ENCODE peak calls at places on chromosome 16, in ten cellular contexts. One of them, this sample, is unnamed. For H3K4me1, the result is how much of the 10 kb centered on the place peaks cover.

GRCh38 chr16:19113577-19114358 is at the start of gene ITPRIPL2:
- DNase-seq in HAP-1: peak
- DNase-seq in cardiac muscle cell: peak
- DNase-seq in H9: peak
- DNase-seq in osteoblast: peak
- DNase-seq in iPS DF 6.9: no peak
- DNase-seq in HCT116: peak
- DNase-seq in lung: peak
- DNase-seq in uterus: peak
- DNase-seq in neural progenitor cell: peak
- DNase-seq in this sample: peak

GRCh38 chr16:8096211-8096610 is 494.1 kb downstream of the TMEM114 start:
- DNase-seq in HAP-1: no peak
- DNase-seq in iPS DF 6.9: no peak
- DNase-seq in neural progenitor cell: no peak
- DNase-seq in H9: no peak
- DNase-seq in uterus: no peak
- DNase-seq in cardiac muscle cell: no peak
- DNase-seq in HCT116: no peak
- DNase-seq in lung: no peak
- DNase-seq in osteoblast: no peak
- DNase-seq in this sample: no peak

GRCh38 chr16:7650446-7650845 is 317.8 kb downstream of the RBFOX1 start:
- DNase-seq in lung: no peak
- DNase-seq in H9: no peak
- DNase-seq in iPS DF 6.9: no peak
- DNase-seq in HCT116: no peak
- DNase-seq in HAP-1: no peak
- DNase-seq in osteoblast: no peak
- DNase-seq in cardiac muscle cell: no peak
- DNase-seq in neural progenitor cell: no peak
- DNase-seq in uterus: no peak
- DNase-seq in this sample: no peak

GRCh38 chr16:47467501-47467900 is 6.4 kb downstream of the PHKB start:
- DNase-seq in HCT116: no peak
- DNase-seq in lung: no peak
- DNase-seq in HAP-1: no peak
- DNase-seq in uterus: no peak
- DNase-seq in H9: no peak
- DNase-seq in osteoblast: no peak
- DNase-seq in cardiac muscle cell: no peak
- DNase-seq in iPS DF 6.9: no peak
- DNase-seq in neural progenitor cell: no peak
- DNase-seq in this sample: no peak

GRCh38 chr16:17173134-17173729 is 297.5 kb downstream of the XYLT1 start:
- DNase-seq in lung: peak
- DNase-seq in iPS DF 6.9: no peak
- DNase-seq in HCT116: no peak
- DNase-seq in HAP-1: no peak
- DNase-seq in osteoblast: no peak
- DNase-seq in uterus: peak
- DNase-seq in neural progenitor cell: no peak
- DNase-seq in cardiac muscle cell: no peak
- DNase-seq in H9: no peak
- DNase-seq in this sample: no peak

GRCh38 chr16:318628-319027 is 33.9 kb downstream of the AXIN1 start:
- DNase-seq in cardiac muscle cell: peak
- DNase-seq in osteoblast: peak
- DNase-seq in neural progenitor cell: peak
- DNase-seq in uterus: no peak
- DNase-seq in HAP-1: no peak
- DNase-seq in iPS DF 6.9: peak
- DNase-seq in HCT116: no peak
- DNase-seq in H9: peak
- DNase-seq in lung: no peak
- DNase-seq in this sample: no peak

GRCh38 chr16:71969353-71969752 is 30.8 kb downstream of the PKD1L3 start:
- DNase-seq in HCT116: no peak
- DNase-seq in cardiac muscle cell: no peak
- DNase-seq in HAP-1: no peak
- DNase-seq in H9: no peak
- DNase-seq in osteoblast: no peak
- DNase-seq in iPS DF 6.9: no peak
- DNase-seq in uterus: no peak
- DNase-seq in lung: no peak
- DNase-seq in neural progenitor cell: no peak
- DNase-seq in this sample: no peak

GRCh38 chr16:21608647-21609328 is 9.4 kb downstream of the METTL9 start:
- DNase-seq in HCT116: no peak
- DNase-seq in cardiac muscle cell: no peak
- DNase-seq in neural progenitor cell: peak
- DNase-seq in iPS DF 6.9: no peak
- DNase-seq in lung: no peak
- DNase-seq in HAP-1: no peak
- DNase-seq in uterus: no peak
- DNase-seq in osteoblast: no peak
- DNase-seq in H9: no peak
- DNase-seq in this sample: no peak

GRCh38 chr16:74603848-74604247 is 3.1 kb downstream of the GLG1 start:
- DNase-seq in H9: no peak
- DNase-seq in HCT116: no peak
- DNase-seq in HAP-1: no peak
- DNase-seq in lung: no peak
- DNase-seq in uterus: no peak
- DNase-seq in cardiac muscle cell: no peak
- DNase-seq in iPS DF 6.9: no peak
- DNase-seq in osteoblast: no peak
- DNase-seq in neural progenitor cell: no peak
- DNase-seq in this sample: no peak

GRCh38 chr16:74605332-74605731 is 1.6 kb downstream of the GLG1 start:
- DNase-seq in uterus: no peak
- DNase-seq in osteoblast: no peak
- DNase-seq in lung: no peak
- DNase-seq in neural progenitor cell: no peak
- DNase-seq in cardiac muscle cell: no peak
- DNase-seq in HCT116: no peak
- DNase-seq in HAP-1: no peak
- DNase-seq in iPS DF 6.9: no peak
- DNase-seq in H9: no peak
- DNase-seq in this sample: no peak

GRCh38 chr16:74596586-74596985 is 10.3 kb downstream of the GLG1 start:
- DNase-seq in HCT116: no peak
- DNase-seq in HAP-1: no peak
- DNase-seq in neural progenitor cell: no peak
- DNase-seq in uterus: no peak
- DNase-seq in H9: no peak
- DNase-seq in lung: no peak
- DNase-seq in cardiac muscle cell: no peak
- DNase-seq in osteoblast: no peak
- DNase-seq in iPS DF 6.9: no peak
- DNase-seq in this sample: no peak

GRCh38 chr16:74605746-74606520 is 981 bp downstream of the GLG1 start:
- DNase-seq in H9: no peak
- DNase-seq in HCT116: no peak
- DNase-seq in HAP-1: no peak
- DNase-seq in neural progenitor cell: peak
- DNase-seq in lung: no peak
- DNase-seq in iPS DF 6.9: no peak
- DNase-seq in uterus: no peak
- DNase-seq in cardiac muscle cell: no peak
- DNase-seq in osteoblast: no peak
- DNase-seq in this sample: no peak

DNA sequence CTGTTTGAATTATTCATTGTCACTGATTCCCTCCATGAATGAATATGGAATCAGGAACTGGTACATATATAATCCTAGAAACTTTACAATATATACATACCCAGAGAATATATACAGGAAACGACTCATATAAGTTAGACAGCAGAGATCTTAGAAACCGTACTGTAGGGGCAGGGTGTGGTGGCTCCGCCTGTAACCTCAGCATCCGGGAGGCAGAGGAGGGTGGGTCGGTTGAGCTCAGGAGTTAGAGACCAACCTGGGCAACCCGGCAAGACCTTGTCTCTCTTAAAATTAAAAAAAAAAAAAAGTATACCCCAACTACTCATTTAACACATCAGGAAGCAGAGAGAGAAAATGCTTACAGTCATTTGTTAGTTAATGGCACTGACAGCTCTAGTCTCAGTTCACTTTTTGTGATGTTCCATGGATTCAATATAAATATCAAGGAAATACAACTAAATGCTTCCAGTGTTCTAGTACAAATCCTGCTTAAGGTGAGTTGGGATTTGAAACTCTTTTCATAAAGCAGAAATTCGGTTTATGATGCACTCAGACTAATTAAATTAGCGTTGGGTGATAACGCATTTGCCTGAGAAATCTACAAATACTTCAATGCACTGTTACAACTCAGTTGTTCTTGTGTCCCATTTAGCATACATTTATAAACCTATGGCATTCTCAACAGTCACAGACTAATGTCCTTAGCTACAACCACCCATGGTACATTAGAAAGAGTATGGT is 5.6 kb downstream of the GLG1 start:
- DNase-seq in lung: no peak
- DNase-seq in iPS DF 6.9: no peak
- DNase-seq in osteoblast: no peak
- DNase-seq in uterus: no peak
- DNase-seq in HAP-1: no peak
- DNase-seq in H9: no peak
- DNase-seq in cardiac muscle cell: no peak
- DNase-seq in HCT116: no peak
- DNase-seq in neural progenitor cell: no peak
- DNase-seq in this sample: no peak
- H3K4me1 ChIP-seq in lung: under half
- H3K4me1 ChIP-seq in iPS DF 6.9: under half
- H3K4me1 ChIP-seq in osteoblast: under half
- H3K4me1 ChIP-seq in uterus: under half
- H3K4me1 ChIP-seq in HAP-1: under half
- H3K4me1 ChIP-seq in H9: under half
- H3K4me1 ChIP-seq in cardiac muscle cell: under half
- H3K4me1 ChIP-seq in HCT116: half or more
- H3K4me1 ChIP-seq in neural progenitor cell: under half
- H3K4me1 ChIP-seq in this sample: under half

GRCh38 chr16:48562475-48562874 is 47.5 kb downstream of the N4BP1 start:
- DNase-seq in H9: no peak
- DNase-seq in HAP-1: no peak
- DNase-seq in uterus: no peak
- DNase-seq in neural progenitor cell: no peak
- DNase-seq in iPS DF 6.9: no peak
- DNase-seq in lung: no peak
- DNase-seq in cardiac muscle cell: no peak
- DNase-seq in osteoblast: no peak
- DNase-seq in HCT116: no peak
- DNase-seq in this sample: no peak

GRCh38 chr16:48561960-48562393 is 48.0 kb downstream of the N4BP1 start:
- DNase-seq in osteoblast: no peak
- DNase-seq in H9: no peak
- DNase-seq in HCT116: no peak
- DNase-seq in iPS DF 6.9: no peak
- DNase-seq in HAP-1: no peak
- DNase-seq in lung: no peak
- DNase-seq in cardiac muscle cell: no peak
- DNase-seq in neural progenitor cell: no peak
- DNase-seq in uterus: no peak
- DNase-seq in this sample: no peak

GRCh38 chr16:48564544-48565444 is 45.2 kb downstream of the N4BP1 start:
- DNase-seq in uterus: no peak
- DNase-seq in HAP-1: no peak
- DNase-seq in HCT116: no peak
- DNase-seq in cardiac muscle cell: no peak
- DNase-seq in H9: no peak
- DNase-seq in lung: no peak
- DNase-seq in neural progenitor cell: no peak
- DNase-seq in iPS DF 6.9: no peak
- DNase-seq in osteoblast: no peak
- DNase-seq in this sample: no peak

GRCh38 chr16:48560692-48561091 is 49.3 kb downstream of the N4BP1 start:
- DNase-seq in HCT116: no peak
- DNase-seq in uterus: no peak
- DNase-seq in osteoblast: no peak
- DNase-seq in HAP-1: no peak
- DNase-seq in cardiac muscle cell: no peak
- DNase-seq in neural progenitor cell: no peak
- DNase-seq in lung: no peak
- DNase-seq in iPS DF 6.9: no peak
- DNase-seq in H9: no peak
- DNase-seq in this sample: no peak

GRCh38 chr16:48565752-48566151 is 44.2 kb downstream of the N4BP1 start:
- DNase-seq in HAP-1: no peak
- DNase-seq in cardiac muscle cell: no peak
- DNase-seq in iPS DF 6.9: no peak
- DNase-seq in osteoblast: no peak
- DNase-seq in H9: no peak
- DNase-seq in uterus: no peak
- DNase-seq in HCT116: no peak
- DNase-seq in neural progenitor cell: no peak
- DNase-seq in lung: no peak
- DNase-seq in this sample: no peak
- H3K4me1 ChIP-seq in HAP-1: under half
- H3K4me1 ChIP-seq in cardiac muscle cell: under half
- H3K4me1 ChIP-seq in iPS DF 6.9: under half
- H3K4me1 ChIP-seq in osteoblast: under half
- H3K4me1 ChIP-seq in H9: under half
- H3K4me1 ChIP-seq in uterus: under half
- H3K4me1 ChIP-seq in HCT116: under half
- H3K4me1 ChIP-seq in neural progenitor cell: under half
- H3K4me1 ChIP-seq in lung: under half
- H3K4me1 ChIP-seq in this sample: under half

DNA sequence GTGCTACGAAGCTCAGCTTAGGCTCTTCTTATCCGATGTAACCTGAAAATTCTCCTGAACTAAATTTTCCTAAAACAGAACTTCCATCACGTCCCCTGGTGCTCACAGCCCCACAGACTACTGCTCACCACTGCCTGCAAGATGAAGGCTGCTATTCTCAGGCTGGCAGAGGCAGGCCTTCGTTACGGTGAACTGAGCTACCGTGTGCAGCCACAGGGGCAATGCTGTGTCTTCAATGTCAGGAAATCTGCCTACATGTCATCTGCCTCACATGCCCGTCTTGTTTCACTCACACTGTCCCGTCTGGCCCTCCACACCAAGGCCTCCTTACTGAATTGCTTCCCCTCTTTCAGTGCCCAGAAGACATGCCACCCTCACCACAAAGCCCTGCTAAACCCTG is 15.9 kb downstream of the EMC8 start:
- DNase-seq in HAP-1: no peak
- DNase-seq in HCT116: no peak
- DNase-seq in H9: no peak
- DNase-seq in uterus: no peak
- DNase-seq in neural progenitor cell: no peak
- DNase-seq in osteoblast: no peak
- DNase-seq in lung: no peak
- DNase-seq in iPS DF 6.9: no peak
- DNase-seq in cardiac muscle cell: no peak
- DNase-seq in this sample: peak
- H3K4me1 ChIP-seq in HAP-1: under half
- H3K4me1 ChIP-seq in HCT116: under half
- H3K4me1 ChIP-seq in H9: under half
- H3K4me1 ChIP-seq in uterus: under half
- H3K4me1 ChIP-seq in neural progenitor cell: under half
- H3K4me1 ChIP-seq in osteoblast: under half
- H3K4me1 ChIP-seq in lung: under half
- H3K4me1 ChIP-seq in iPS DF 6.9: under half
- H3K4me1 ChIP-seq in cardiac muscle cell: under half
- H3K4me1 ChIP-seq in this sample: under half

GRCh38 chr16:89378947-89379771 is 111.2 kb downstream of the ANKRD11 start:
- DNase-seq in uterus: no peak
- DNase-seq in osteoblast: no peak
- DNase-seq in cardiac muscle cell: no peak
- DNase-seq in iPS DF 6.9: no peak
- DNase-seq in lung: no peak
- DNase-seq in H9: no peak
- DNase-seq in neural progenitor cell: no peak
- DNase-seq in HAP-1: no peak
- DNase-seq in HCT116: no peak
- DNase-seq in this sample: peak
- H3K4me1 ChIP-seq in uterus: under half
- H3K4me1 ChIP-seq in osteoblast: under half
- H3K4me1 ChIP-seq in cardiac muscle cell: half or more
- H3K4me1 ChIP-seq in iPS DF 6.9: under half
- H3K4me1 ChIP-seq in lung: under half
- H3K4me1 ChIP-seq in H9: under half
- H3K4me1 ChIP-seq in neural progenitor cell: under half
- H3K4me1 ChIP-seq in HAP-1: under half
- H3K4me1 ChIP-seq in HCT116: under half
- H3K4me1 ChIP-seq in this sample: under half